ENCODE peak calls at places on chromosome 9, in nine cellular contexts. One of them, this sample, is unnamed.

GRCh38 chr9:99039388-99040182 is 65.3 kb upstream of the TGFBR1 start:
- DNase-seq in AG04450: no peak
- DNase-seq in brain microvascular endothelial cell: no peak
- DNase-seq in left ventricle myocardium inferior: no peak
- DNase-seq in lung: no peak
- DNase-seq in heart left ventricle: no peak
- DNase-seq in MM.1S: peak; percentile 16
- DNase-seq in heart right ventricle: no peak
- DNase-seq in fibroblast of lung: no peak
- DNase-seq in this sample: no peak

GRCh38 chr9:130794923-130795495 is 40.0 kb upstream of the ABL1 start:
- DNase-seq in AG04450: no peak
- DNase-seq in brain microvascular endothelial cell: no peak
- DNase-seq in left ventricle myocardium inferior: no peak
- DNase-seq in lung: no peak
- DNase-seq in heart left ventricle: no peak
- DNase-seq in MM.1S: no peak
- DNase-seq in heart right ventricle: no peak
- DNase-seq in fibroblast of lung: peak; percentile 67
- DNase-seq in this sample: no peak

GRCh38 chr9:130024597-130024994 is 18.4 kb downstream of the FNBP1 start:
- DNase-seq in AG04450: no peak
- DNase-seq in brain microvascular endothelial cell: no peak
- DNase-seq in left ventricle myocardium inferior: no peak
- DNase-seq in lung: no peak
- DNase-seq in heart left ventricle: no peak
- DNase-seq in MM.1S: no peak
- DNase-seq in heart right ventricle: no peak
- DNase-seq in fibroblast of lung: no peak
- DNase-seq in this sample: no peak

GRCh38 chr9:127351182-127352166 is 45.5 kb upstream of the SLC2A8 start:
- DNase-seq in AG04450: no peak
- DNase-seq in brain microvascular endothelial cell: no peak
- DNase-seq in left ventricle myocardium inferior: no peak
- DNase-seq in lung: no peak
- DNase-seq in heart left ventricle: no peak
- DNase-seq in MM.1S: no peak
- DNase-seq in heart right ventricle: no peak
- DNase-seq in fibroblast of lung: no peak
- DNase-seq in this sample: no peak

GRCh38 chr9:36940881-36941280 is 93.2 kb downstream of the PAX5 start:
- DNase-seq in AG04450: no peak
- DNase-seq in brain microvascular endothelial cell: no peak
- DNase-seq in left ventricle myocardium inferior: no peak
- DNase-seq in lung: no peak
- DNase-seq in heart left ventricle: no peak
- DNase-seq in MM.1S: no peak
- DNase-seq in heart right ventricle: no peak
- DNase-seq in fibroblast of lung: no peak
- DNase-seq in this sample: no peak

GRCh38 chr9:128162215-128163026 is 2.4 kb downstream of the BBLN start:
- DNase-seq in AG04450: no peak
- DNase-seq in brain microvascular endothelial cell: no peak
- DNase-seq in left ventricle myocardium inferior: peak; percentile 61
- DNase-seq in lung: no peak
- DNase-seq in heart left ventricle: peak; percentile 75
- DNase-seq in MM.1S: no peak
- DNase-seq in heart right ventricle: peak; percentile 70
- DNase-seq in fibroblast of lung: peak; percentile 17
- DNase-seq in this sample: peak; percentile 51

GRCh38 chr9:95077766-95078382 is 239.6 kb downstream of the FANCC start:
- DNase-seq in AG04450: no peak
- DNase-seq in brain microvascular endothelial cell: no peak
- DNase-seq in left ventricle myocardium inferior: no peak
- DNase-seq in lung: no peak
- DNase-seq in heart left ventricle: no peak
- DNase-seq in MM.1S: no peak
- DNase-seq in heart right ventricle: no peak
- DNase-seq in fibroblast of lung: no peak
- DNase-seq in this sample: peak; percentile 25

GRCh38 chr9:6870650-6871477 is 113.1 kb downstream of the KDM4C start:
- DNase-seq in AG04450: no peak
- DNase-seq in brain microvascular endothelial cell: no peak
- DNase-seq in left ventricle myocardium inferior: no peak
- DNase-seq in lung: no peak
- DNase-seq in heart left ventricle: no peak
- DNase-seq in MM.1S: no peak
- DNase-seq in heart right ventricle: no peak
- DNase-seq in fibroblast of lung: no peak
- DNase-seq in this sample: no peak

GRCh38 chr9:125634040-125634717 is 72.8 kb downstream of the MAPKAP1 start:
- DNase-seq in AG04450: no peak
- DNase-seq in brain microvascular endothelial cell: no peak
- DNase-seq in left ventricle myocardium inferior: no peak
- DNase-seq in lung: no peak
- DNase-seq in heart left ventricle: no peak
- DNase-seq in MM.1S: peak; percentile 15
- DNase-seq in heart right ventricle: no peak
- DNase-seq in fibroblast of lung: no peak
- DNase-seq in this sample: no peak

GRCh38 chr9:125631391-125632085 is 75.5 kb downstream of the MAPKAP1 start:
- DNase-seq in AG04450: no peak
- DNase-seq in brain microvascular endothelial cell: peak; percentile 48
- DNase-seq in left ventricle myocardium inferior: no peak
- DNase-seq in lung: no peak
- DNase-seq in heart left ventricle: no peak
- DNase-seq in MM.1S: peak; percentile 24
- DNase-seq in heart right ventricle: no peak
- DNase-seq in fibroblast of lung: peak; percentile 77
- DNase-seq in this sample: no peak

GRCh38 chr9:125633116-125633743 is 73.8 kb downstream of the MAPKAP1 start:
- DNase-seq in AG04450: no peak
- DNase-seq in brain microvascular endothelial cell: no peak
- DNase-seq in left ventricle myocardium inferior: no peak
- DNase-seq in lung: no peak
- DNase-seq in heart left ventricle: no peak
- DNase-seq in MM.1S: no peak
- DNase-seq in heart right ventricle: no peak
- DNase-seq in fibroblast of lung: no peak
- DNase-seq in this sample: no peak

GRCh38 chr9:125630436-125630835 is 76.6 kb downstream of the MAPKAP1 start:
- DNase-seq in AG04450: no peak
- DNase-seq in brain microvascular endothelial cell: no peak
- DNase-seq in left ventricle myocardium inferior: no peak
- DNase-seq in lung: no peak
- DNase-seq in heart left ventricle: no peak
- DNase-seq in MM.1S: no peak
- DNase-seq in heart right ventricle: no peak
- DNase-seq in fibroblast of lung: no peak
- DNase-seq in this sample: no peak

DNA sequence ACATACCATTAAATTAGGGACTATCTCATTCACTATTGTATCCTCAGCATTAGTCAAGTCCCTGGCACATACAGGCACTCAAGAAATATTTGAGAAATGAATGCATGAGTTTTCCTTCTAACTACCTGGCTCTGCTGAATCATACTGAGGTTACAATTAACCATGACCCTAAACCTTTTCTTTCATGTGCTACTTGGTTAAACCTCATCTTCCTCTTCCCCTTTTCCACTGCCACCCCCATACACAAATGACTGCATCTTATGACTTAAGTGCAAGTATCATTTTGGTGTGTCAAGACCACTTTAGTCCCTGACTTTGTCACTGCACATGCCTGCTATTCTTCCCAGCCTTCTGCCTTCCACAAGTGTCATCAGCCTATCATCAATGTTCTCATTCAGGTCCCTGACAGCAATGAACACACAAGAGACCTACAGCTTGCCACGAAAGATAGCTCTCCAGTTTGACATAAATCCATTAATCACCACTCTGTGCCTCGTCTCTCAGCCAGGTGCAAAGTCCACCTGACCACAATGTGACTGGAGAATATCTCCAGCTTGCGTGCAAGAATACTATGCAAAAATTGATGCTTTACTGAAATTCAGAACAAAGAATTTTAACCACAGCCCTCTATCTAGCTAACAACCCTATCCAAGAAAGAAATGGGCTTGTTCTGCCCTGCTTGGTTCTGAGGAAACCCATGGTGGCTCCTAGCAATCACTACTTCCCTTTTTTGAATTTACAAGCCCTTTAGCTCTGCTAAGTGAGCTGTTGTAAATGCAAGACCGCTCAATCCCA is 74.5 kb downstream of the MAPKAP1 start:
- DNase-seq in AG04450: no peak
- DNase-seq in brain microvascular endothelial cell: no peak
- DNase-seq in left ventricle myocardium inferior: no peak
- DNase-seq in lung: no peak
- DNase-seq in heart left ventricle: no peak
- DNase-seq in MM.1S: peak; percentile 85
- DNase-seq in heart right ventricle: no peak
- DNase-seq in fibroblast of lung: no peak
- DNase-seq in this sample: no peak
- H3K4me3 ChIP-seq in AG04450: no peak overlapping the region
- H3K4me3 ChIP-seq in brain microvascular endothelial cell: no peak overlapping the region
- H3K4me3 ChIP-seq in left ventricle myocardium inferior: no peak overlapping the region
- H3K4me3 ChIP-seq in lung: no peak overlapping the region
- H3K4me3 ChIP-seq in heart left ventricle: no peak overlapping the region
- H3K4me3 ChIP-seq in MM.1S: no peak overlapping the region
- H3K4me3 ChIP-seq in heart right ventricle: no peak overlapping the region
- H3K4me3 ChIP-seq in fibroblast of lung: no peak overlapping the region
- H3K4me3 ChIP-seq in this sample: no peak overlapping the region

GRCh38 chr9:136197372-136197875 is 7.5 kb downstream of the LHX3 start:
- DNase-seq in AG04450: no peak
- DNase-seq in brain microvascular endothelial cell: no peak
- DNase-seq in left ventricle myocardium inferior: no peak
- DNase-seq in lung: no peak
- DNase-seq in heart left ventricle: no peak
- DNase-seq in MM.1S: no peak
- DNase-seq in heart right ventricle: no peak
- DNase-seq in fibroblast of lung: no peak
- DNase-seq in this sample: no peak
- H3K27me3 ChIP-seq in AG04450: peaks cover 83% of the 10 kb centered on the region
- H3K27me3 ChIP-seq in brain microvascular endothelial cell: peaks cover 91% of the 10 kb centered on the region
- H3K27me3 ChIP-seq in left ventricle myocardium inferior: peaks cover 100% of the 10 kb centered on the region
- H3K27me3 ChIP-seq in lung: peaks cover 58% of the 10 kb centered on the region
- H3K27me3 ChIP-seq in heart left ventricle: peaks cover 73% of the 10 kb centered on the region
- H3K27me3 ChIP-seq in MM.1S: peaks cover 86% of the 10 kb centered on the region
- H3K27me3 ChIP-seq in heart right ventricle: peaks cover 100% of the 10 kb centered on the region
- H3K27me3 ChIP-seq in fibroblast of lung: peaks cover 70% of the 10 kb centered on the region
- H3K27me3 ChIP-seq in this sample: peaks cover 96% of the 10 kb centered on the region

DNA sequence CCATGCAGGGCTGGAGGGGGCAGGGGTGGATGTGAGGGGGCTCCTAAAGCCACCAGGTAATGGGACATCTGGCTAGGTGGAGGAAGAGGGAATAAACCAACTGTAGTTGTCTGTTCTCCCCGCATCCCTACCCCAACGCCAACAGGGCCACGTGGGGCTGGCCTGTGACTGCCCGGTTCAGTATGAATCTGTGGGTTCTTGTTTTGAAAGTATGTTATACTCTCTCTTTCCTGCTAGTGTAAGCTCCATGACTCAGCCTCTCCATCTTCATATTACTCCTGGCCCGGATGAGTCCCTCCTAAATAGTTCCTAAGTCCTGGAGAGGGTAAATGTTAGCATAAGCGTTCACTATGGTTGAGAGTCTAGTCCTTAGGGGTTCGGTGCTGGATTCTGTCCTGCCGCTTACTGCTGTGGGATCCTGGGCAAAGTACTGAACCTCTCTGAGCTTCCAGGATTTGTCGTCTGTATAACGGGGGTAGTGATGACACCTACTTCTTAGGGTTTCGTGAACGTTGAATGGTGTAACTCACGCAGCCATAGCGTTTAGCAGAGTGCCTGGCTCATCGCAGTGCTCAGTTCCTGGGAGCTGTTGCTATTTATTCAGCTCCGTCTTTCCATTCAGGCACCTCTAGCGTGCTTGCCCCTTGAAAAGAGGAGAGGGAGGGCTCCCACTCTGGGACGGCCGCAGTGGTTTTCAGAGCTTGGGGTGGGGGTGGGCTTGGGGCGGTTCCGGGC is 28.8 kb downstream of the LHX2 start:
- DNase-seq in AG04450: no peak
- DNase-seq in brain microvascular endothelial cell: peak; percentile 38
- DNase-seq in left ventricle myocardium inferior: no peak
- DNase-seq in lung: no peak
- DNase-seq in heart left ventricle: no peak
- DNase-seq in MM.1S: no peak
- DNase-seq in heart right ventricle: no peak
- DNase-seq in fibroblast of lung: no peak
- DNase-seq in this sample: no peak
- H3K4me3 ChIP-seq in AG04450: peak overlapping the region; percentile 36
- H3K4me3 ChIP-seq in brain microvascular endothelial cell: no peak overlapping the region
- H3K4me3 ChIP-seq in left ventricle myocardium inferior: peak overlapping the region; percentile 63
- H3K4me3 ChIP-seq in lung: no peak overlapping the region
- H3K4me3 ChIP-seq in heart left ventricle: peak overlapping the region; percentile 52
- H3K4me3 ChIP-seq in MM.1S: no peak overlapping the region
- H3K4me3 ChIP-seq in heart right ventricle: peak overlapping the region; percentile 28
- H3K4me3 ChIP-seq in fibroblast of lung: no peak overlapping the region
- H3K4me3 ChIP-seq in this sample: peak overlapping the region; percentile 54

GRCh38 chr9:16728128-16728505 is 142.4 kb downstream of the BNC2 start:
- DNase-seq in AG04450: no peak
- DNase-seq in brain microvascular endothelial cell: no peak
- DNase-seq in left ventricle myocardium inferior: no peak
- DNase-seq in lung: no peak
- DNase-seq in heart left ventricle: no peak
- DNase-seq in MM.1S: no peak
- DNase-seq in heart right ventricle: no peak
- DNase-seq in fibroblast of lung: peak; percentile 34
- DNase-seq in this sample: no peak

GRCh38 chr9:16727452-16728127 is 142.9 kb downstream of the BNC2 start:
- DNase-seq in AG04450: no peak
- DNase-seq in brain microvascular endothelial cell: no peak
- DNase-seq in left ventricle myocardium inferior: no peak
- DNase-seq in lung: no peak
- DNase-seq in heart left ventricle: no peak
- DNase-seq in MM.1S: peak; percentile 9
- DNase-seq in heart right ventricle: no peak
- DNase-seq in fibroblast of lung: peak; percentile 56
- DNase-seq in this sample: no peak

GRCh38 chr9:16725066-16725465 is 145.4 kb downstream of the BNC2 start:
- DNase-seq in AG04450: no peak
- DNase-seq in brain microvascular endothelial cell: no peak
- DNase-seq in left ventricle myocardium inferior: no peak
- DNase-seq in lung: no peak
- DNase-seq in heart left ventricle: no peak
- DNase-seq in MM.1S: no peak
- DNase-seq in heart right ventricle: no peak
- DNase-seq in fibroblast of lung: no peak
- DNase-seq in this sample: no peak

GRCh38 chr9:16726023-16726422 is 144.4 kb downstream of the BNC2 start:
- DNase-seq in AG04450: no peak
- DNase-seq in brain microvascular endothelial cell: peak; percentile 20
- DNase-seq in left ventricle myocardium inferior: no peak
- DNase-seq in lung: no peak
- DNase-seq in heart left ventricle: no peak
- DNase-seq in MM.1S: peak; percentile 8
- DNase-seq in heart right ventricle: no peak
- DNase-seq in fibroblast of lung: peak; percentile 86
- DNase-seq in this sample: no peak

DNA sequence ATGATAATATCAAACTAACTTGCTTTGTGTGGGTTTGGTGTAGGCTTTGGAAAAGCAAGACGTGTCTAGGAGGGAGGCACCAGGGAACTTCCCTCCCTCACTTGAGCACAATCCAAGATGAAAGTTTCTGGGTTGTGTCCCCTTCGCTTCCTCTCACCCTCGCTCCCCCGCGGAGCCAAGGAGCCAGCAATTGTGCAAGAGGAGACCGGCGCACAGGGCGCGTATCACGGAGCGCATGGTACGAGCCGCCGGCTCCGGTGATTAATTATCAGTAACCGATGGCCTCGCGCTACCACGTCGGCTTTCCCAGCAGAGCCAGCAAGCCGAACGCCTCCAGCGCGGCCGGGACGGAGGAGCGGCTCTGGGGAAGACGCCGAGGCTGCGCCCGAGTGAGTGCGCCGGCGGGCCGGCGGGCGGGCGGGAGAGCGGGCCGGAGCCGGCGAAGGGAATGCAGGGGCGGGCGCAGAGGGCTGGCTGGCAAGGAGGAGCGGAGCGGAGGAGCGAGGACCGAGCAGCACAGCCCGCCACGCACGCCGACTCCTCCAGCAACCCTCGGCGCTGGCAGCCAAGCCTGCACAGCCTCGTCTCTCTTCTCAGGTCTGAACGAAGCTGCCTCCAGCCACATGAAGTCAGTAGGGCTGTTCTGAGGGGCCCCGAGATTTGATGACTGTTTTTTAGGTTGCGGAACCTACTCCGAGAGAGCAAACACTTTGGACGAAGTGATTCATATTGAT is 143.6 kb downstream of the BNC2 start:
- DNase-seq in AG04450: peak; percentile 29
- DNase-seq in brain microvascular endothelial cell: peak; percentile 83
- DNase-seq in left ventricle myocardium inferior: peak; percentile 76
- DNase-seq in lung: peak; percentile 81
- DNase-seq in heart left ventricle: peak; percentile 82
- DNase-seq in MM.1S: peak; percentile 14
- DNase-seq in heart right ventricle: peak; percentile 71
- DNase-seq in fibroblast of lung: peak; percentile 91
- DNase-seq in this sample: peak; percentile 54
- H3K27me3 ChIP-seq in AG04450: no peaks in the 10 kb centered on the region
- H3K27me3 ChIP-seq in brain microvascular endothelial cell: no peaks in the 10 kb centered on the region
- H3K27me3 ChIP-seq in left ventricle myocardium inferior: peaks cover 86% of the 10 kb centered on the region
- H3K27me3 ChIP-seq in lung: no peaks in the 10 kb centered on the region
- H3K27me3 ChIP-seq in heart left ventricle: no peaks in the 10 kb centered on the region
- H3K27me3 ChIP-seq in MM.1S: no peaks in the 10 kb centered on the region
- H3K27me3 ChIP-seq in heart right ventricle: peaks cover 58% of the 10 kb centered on the region
- H3K27me3 ChIP-seq in fibroblast of lung: no peaks in the 10 kb centered on the region
- H3K27me3 ChIP-seq in this sample: no peaks in the 10 kb centered on the region